ENCODE peak calls at places on chromosomes 5 and 9, in ten cellular contexts. One of them, this sample, is unnamed.

GRCh38 chr9:116027511-116027910 is 126.1 kb upstream of the PAPPA start:
- DNase-seq in heart right ventricle: no peak
- DNase-seq in IMR-90: peak; percentile 92
- DNase-seq in HepG2: no peak
- DNase-seq in lower lobe of right lung: no peak
- DNase-seq in A549: peak; percentile 51
- DNase-seq in body of pancreas: no peak
- DNase-seq in fibroblast of lung: peak; percentile 92
- DNase-seq in tibial artery: no peak
- DNase-seq in RWPE1: peak; percentile 46
- DNase-seq in this sample: no peak

GRCh38 chr9:4855861-4856260 is 63.1 kb downstream of the RCL1 start:
- DNase-seq in heart right ventricle: no peak
- DNase-seq in IMR-90: peak; percentile 78
- DNase-seq in HepG2: no peak
- DNase-seq in lower lobe of right lung: no peak
- DNase-seq in A549: no peak
- DNase-seq in body of pancreas: peak; percentile 17
- DNase-seq in fibroblast of lung: peak; percentile 80
- DNase-seq in tibial artery: peak; percentile 85
- DNase-seq in RWPE1: no peak
- DNase-seq in this sample: no peak

GRCh38 chr9:7770102-7770501 is 29.5 kb downstream of the DMAC1 start:
- DNase-seq in heart right ventricle: no peak
- DNase-seq in IMR-90: no peak
- DNase-seq in HepG2: no peak
- DNase-seq in lower lobe of right lung: no peak
- DNase-seq in A549: no peak
- DNase-seq in body of pancreas: no peak
- DNase-seq in fibroblast of lung: no peak
- DNase-seq in tibial artery: no peak
- DNase-seq in RWPE1: no peak
- DNase-seq in this sample: no peak

GRCh38 chr5:112720576-112720975 is 17.1 kb upstream of the APC start:
- DNase-seq in heart right ventricle: no peak
- DNase-seq in IMR-90: no peak
- DNase-seq in HepG2: no peak
- DNase-seq in lower lobe of right lung: no peak
- DNase-seq in A549: no peak
- DNase-seq in body of pancreas: no peak
- DNase-seq in fibroblast of lung: no peak
- DNase-seq in tibial artery: no peak
- DNase-seq in RWPE1: no peak
- DNase-seq in this sample: no peak

GRCh38 chr5:81884871-81885270 is 87.0 kb upstream of the ATG10 start:
- DNase-seq in heart right ventricle: no peak
- DNase-seq in IMR-90: no peak
- DNase-seq in HepG2: no peak
- DNase-seq in lower lobe of right lung: no peak
- DNase-seq in A549: no peak
- DNase-seq in body of pancreas: no peak
- DNase-seq in fibroblast of lung: no peak
- DNase-seq in tibial artery: no peak
- DNase-seq in RWPE1: no peak
- DNase-seq in this sample: no peak

GRCh38 chr5:133228316-133228715 is 176.5 kb downstream of the HSPA4 start:
- DNase-seq in heart right ventricle: no peak
- DNase-seq in IMR-90: no peak
- DNase-seq in HepG2: no peak
- DNase-seq in lower lobe of right lung: no peak
- DNase-seq in A549: no peak
- DNase-seq in body of pancreas: no peak
- DNase-seq in fibroblast of lung: no peak
- DNase-seq in tibial artery: no peak
- DNase-seq in RWPE1: peak; percentile 93
- DNase-seq in this sample: no peak

GRCh38 chr5:15796557-15796956 is 296.6 kb downstream of the FBXL7 start:
- DNase-seq in heart right ventricle: no peak
- DNase-seq in IMR-90: no peak
- DNase-seq in HepG2: no peak
- DNase-seq in lower lobe of right lung: no peak
- DNase-seq in A549: no peak
- DNase-seq in body of pancreas: no peak
- DNase-seq in fibroblast of lung: no peak
- DNase-seq in tibial artery: no peak
- DNase-seq in RWPE1: no peak
- DNase-seq in this sample: no peak

GRCh38 chr9:89722712-89723111 is 117.9 kb downstream of the GADD45G start:
- DNase-seq in heart right ventricle: no peak
- DNase-seq in IMR-90: no peak
- DNase-seq in HepG2: no peak
- DNase-seq in lower lobe of right lung: no peak
- DNase-seq in A549: no peak
- DNase-seq in body of pancreas: no peak
- DNase-seq in fibroblast of lung: no peak
- DNase-seq in tibial artery: no peak
- DNase-seq in RWPE1: no peak
- DNase-seq in this sample: no peak

GRCh38 chr9:98839724-98840123 is 32.3 kb downstream of the GALNT12 start:
- DNase-seq in heart right ventricle: no peak
- DNase-seq in IMR-90: no peak
- DNase-seq in HepG2: no peak
- DNase-seq in lower lobe of right lung: no peak
- DNase-seq in A549: no peak
- DNase-seq in body of pancreas: no peak
- DNase-seq in fibroblast of lung: no peak
- DNase-seq in tibial artery: no peak
- DNase-seq in RWPE1: no peak
- DNase-seq in this sample: no peak

GRCh38 chr9:134227451-134228411 is 63.4 kb upstream of the RNU6ATAC start:
- DNase-seq in heart right ventricle: no peak
- DNase-seq in IMR-90: no peak
- DNase-seq in HepG2: no peak
- DNase-seq in lower lobe of right lung: no peak
- DNase-seq in A549: no peak
- DNase-seq in body of pancreas: no peak
- DNase-seq in fibroblast of lung: no peak
- DNase-seq in tibial artery: no peak
- DNase-seq in RWPE1: no peak
- DNase-seq in this sample: no peak

GRCh38 chr5:168575391-168576372 is 3.5 kb downstream of the PANK3 start:
- DNase-seq in heart right ventricle: no peak
- DNase-seq in IMR-90: peak; percentile 3
- DNase-seq in HepG2: no peak
- DNase-seq in lower lobe of right lung: no peak
- DNase-seq in A549: no peak
- DNase-seq in body of pancreas: no peak
- DNase-seq in fibroblast of lung: no peak
- DNase-seq in tibial artery: no peak
- DNase-seq in RWPE1: no peak
- DNase-seq in this sample: no peak

GRCh38 chr9:87285183-87285582 is 212.5 kb upstream of the DAPK1 start:
- DNase-seq in heart right ventricle: no peak
- DNase-seq in IMR-90: peak; percentile 23
- DNase-seq in HepG2: no peak
- DNase-seq in lower lobe of right lung: no peak
- DNase-seq in A549: no peak
- DNase-seq in body of pancreas: peak; percentile 31
- DNase-seq in fibroblast of lung: no peak
- DNase-seq in tibial artery: no peak
- DNase-seq in RWPE1: no peak
- DNase-seq in this sample: no peak

GRCh38 chr9:97293207-97293721 is 14.2 kb upstream of the CCDC180 start:
- DNase-seq in heart right ventricle: peak; percentile 55
- DNase-seq in IMR-90: peak; percentile 27
- DNase-seq in HepG2: peak; percentile 92
- DNase-seq in lower lobe of right lung: no peak
- DNase-seq in A549: no peak
- DNase-seq in body of pancreas: peak; percentile 19
- DNase-seq in fibroblast of lung: peak; percentile 39
- DNase-seq in tibial artery: no peak
- DNase-seq in RWPE1: no peak
- DNase-seq in this sample: no peak

GRCh38 chr9:76580832-76581231 is 121.8 kb downstream of the GCNT1 start:
- DNase-seq in heart right ventricle: no peak
- DNase-seq in IMR-90: no peak
- DNase-seq in HepG2: no peak
- DNase-seq in lower lobe of right lung: no peak
- DNase-seq in A549: no peak
- DNase-seq in body of pancreas: no peak
- DNase-seq in fibroblast of lung: no peak
- DNase-seq in tibial artery: no peak
- DNase-seq in RWPE1: no peak
- DNase-seq in this sample: no peak

GRCh38 chr9:76576344-76576743 is 117.4 kb downstream of the GCNT1 start:
- DNase-seq in heart right ventricle: no peak
- DNase-seq in IMR-90: peak; percentile 66
- DNase-seq in HepG2: no peak
- DNase-seq in lower lobe of right lung: peak; percentile 57
- DNase-seq in A549: no peak
- DNase-seq in body of pancreas: peak; percentile 67
- DNase-seq in fibroblast of lung: peak; percentile 70
- DNase-seq in tibial artery: no peak
- DNase-seq in RWPE1: no peak
- DNase-seq in this sample: peak; percentile 20

GRCh38 chr9:76583256-76583655 is 124.3 kb downstream of the GCNT1 start:
- DNase-seq in heart right ventricle: no peak
- DNase-seq in IMR-90: no peak
- DNase-seq in HepG2: no peak
- DNase-seq in lower lobe of right lung: no peak
- DNase-seq in A549: no peak
- DNase-seq in body of pancreas: no peak
- DNase-seq in fibroblast of lung: no peak
- DNase-seq in tibial artery: no peak
- DNase-seq in RWPE1: no peak
- DNase-seq in this sample: no peak

GRCh38 chr9:76581752-76582151 is 122.8 kb downstream of the GCNT1 start:
- DNase-seq in heart right ventricle: no peak
- DNase-seq in IMR-90: no peak
- DNase-seq in HepG2: no peak
- DNase-seq in lower lobe of right lung: no peak
- DNase-seq in A549: no peak
- DNase-seq in body of pancreas: peak; percentile 59
- DNase-seq in fibroblast of lung: no peak
- DNase-seq in tibial artery: no peak
- DNase-seq in RWPE1: no peak
- DNase-seq in this sample: no peak

GRCh38 chr9:76580188-76580587 is 121.2 kb downstream of the GCNT1 start:
- DNase-seq in heart right ventricle: no peak
- DNase-seq in IMR-90: no peak
- DNase-seq in HepG2: no peak
- DNase-seq in lower lobe of right lung: no peak
- DNase-seq in A549: no peak
- DNase-seq in body of pancreas: no peak
- DNase-seq in fibroblast of lung: no peak
- DNase-seq in tibial artery: no peak
- DNase-seq in RWPE1: no peak
- DNase-seq in this sample: no peak
- H3K27ac ChIP-seq in heart right ventricle: no peak overlapping the region
- H3K27ac ChIP-seq in IMR-90: no peak overlapping the region
- H3K27ac ChIP-seq in HepG2: no peak overlapping the region
- H3K27ac ChIP-seq in lower lobe of right lung: no peak overlapping the region
- H3K27ac ChIP-seq in A549: no peak overlapping the region
- H3K27ac ChIP-seq in body of pancreas: no peak overlapping the region
- H3K27ac ChIP-seq in fibroblast of lung: no peak overlapping the region
- H3K27ac ChIP-seq in tibial artery: no peak overlapping the region
- H3K27ac ChIP-seq in RWPE1: no peak overlapping the region
- H3K27ac ChIP-seq in this sample: no peak overlapping the region

DNA sequence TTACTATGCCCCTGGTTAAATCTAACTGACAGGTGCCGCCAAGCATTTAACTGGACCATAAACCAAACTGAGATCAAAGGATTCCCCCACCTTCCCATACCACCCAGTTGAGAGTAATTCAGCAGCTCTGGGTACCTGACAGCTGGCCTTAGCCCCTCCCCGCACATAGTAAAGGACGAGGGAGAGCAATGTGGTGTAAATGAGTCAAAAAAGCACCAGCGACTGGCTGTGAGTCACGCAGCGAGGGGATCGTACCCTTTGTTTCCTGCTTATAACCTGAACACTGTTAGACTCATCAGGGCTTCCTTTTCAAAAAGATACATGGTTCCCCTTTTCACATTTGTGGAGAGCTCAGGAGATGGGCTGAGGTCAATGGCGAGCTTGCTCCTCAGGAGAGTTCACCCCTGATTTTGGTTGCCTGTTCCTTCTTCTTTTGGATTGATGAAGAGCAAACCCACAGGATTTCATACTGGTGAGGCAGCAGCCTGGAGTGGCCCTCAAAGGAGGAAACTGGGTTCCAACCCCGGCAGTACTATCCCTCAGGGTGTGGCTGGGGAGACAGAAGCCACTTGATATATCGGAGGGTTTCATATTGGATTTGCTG is 71.5 kb downstream of the ANKRD33B start:
- DNase-seq in heart right ventricle: no peak
- DNase-seq in IMR-90: peak; percentile 80
- DNase-seq in HepG2: no peak
- DNase-seq in lower lobe of right lung: no peak
- DNase-seq in A549: no peak
- DNase-seq in body of pancreas: peak; percentile 27
- DNase-seq in fibroblast of lung: peak; percentile 43
- DNase-seq in tibial artery: no peak
- DNase-seq in RWPE1: peak; percentile 87
- DNase-seq in this sample: no peak
- H3K27ac ChIP-seq in heart right ventricle: no peak overlapping the region
- H3K27ac ChIP-seq in IMR-90: no peak overlapping the region
- H3K27ac ChIP-seq in HepG2: no peak overlapping the region
- H3K27ac ChIP-seq in lower lobe of right lung: no peak overlapping the region
- H3K27ac ChIP-seq in A549: no peak overlapping the region
- H3K27ac ChIP-seq in body of pancreas: no peak overlapping the region
- H3K27ac ChIP-seq in fibroblast of lung: no peak overlapping the region
- H3K27ac ChIP-seq in tibial artery: no peak overlapping the region
- H3K27ac ChIP-seq in RWPE1: peak overlapping the region; percentile 0
- H3K27ac ChIP-seq in this sample: no peak overlapping the region

DNA sequence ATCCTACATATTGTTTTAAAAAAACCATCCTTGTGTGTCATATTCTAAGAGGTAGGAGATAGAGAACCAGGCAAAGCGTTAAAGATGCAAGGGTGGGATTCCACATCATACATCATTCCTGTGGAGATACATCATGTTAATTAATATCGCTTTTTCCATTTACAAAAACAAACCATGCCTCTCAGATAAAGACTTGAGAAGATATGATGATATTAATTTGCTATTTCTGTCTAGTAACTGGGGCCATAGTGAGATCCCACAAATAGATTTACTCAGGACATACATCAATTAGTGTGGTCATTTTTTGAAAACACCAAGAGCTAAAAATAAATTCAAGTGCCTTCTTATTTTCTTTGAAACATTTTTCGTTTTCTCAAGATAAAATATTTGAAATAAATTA is 165.4 kb upstream of the TARS1 start:
- DNase-seq in heart right ventricle: no peak
- DNase-seq in IMR-90: no peak
- DNase-seq in HepG2: no peak
- DNase-seq in lower lobe of right lung: no peak
- DNase-seq in A549: no peak
- DNase-seq in body of pancreas: no peak
- DNase-seq in fibroblast of lung: no peak
- DNase-seq in tibial artery: no peak
- DNase-seq in RWPE1: no peak
- DNase-seq in this sample: no peak
- H3K27ac ChIP-seq in heart right ventricle: no peak overlapping the region
- H3K27ac ChIP-seq in IMR-90: no peak overlapping the region
- H3K27ac ChIP-seq in HepG2: no peak overlapping the region
- H3K27ac ChIP-seq in lower lobe of right lung: no peak overlapping the region
- H3K27ac ChIP-seq in A549: no peak overlapping the region
- H3K27ac ChIP-seq in body of pancreas: no peak overlapping the region
- H3K27ac ChIP-seq in fibroblast of lung: no peak overlapping the region
- H3K27ac ChIP-seq in tibial artery: no peak overlapping the region
- H3K27ac ChIP-seq in RWPE1: no peak overlapping the region
- H3K27ac ChIP-seq in this sample: no peak overlapping the region

GRCh38 chr9:95463145-95464060 is 53.4 kb downstream of the PTCH1 start:
- DNase-seq in heart right ventricle: no peak
- DNase-seq in IMR-90: no peak
- DNase-seq in HepG2: no peak
- DNase-seq in lower lobe of right lung: no peak
- DNase-seq in A549: no peak
- DNase-seq in body of pancreas: no peak
- DNase-seq in fibroblast of lung: no peak
- DNase-seq in tibial artery: no peak
- DNase-seq in RWPE1: no peak
- DNase-seq in this sample: no peak
- H3K27ac ChIP-seq in heart right ventricle: peak overlapping the region; percentile 8
- H3K27ac ChIP-seq in IMR-90: peak overlapping the region; percentile 89
- H3K27ac ChIP-seq in HepG2: no peak overlapping the region
- H3K27ac ChIP-seq in lower lobe of right lung: peak overlapping the region; percentile 51
- H3K27ac ChIP-seq in A549: no peak overlapping the region
- H3K27ac ChIP-seq in body of pancreas: no peak overlapping the region
- H3K27ac ChIP-seq in fibroblast of lung: peak overlapping the region; percentile 45
- H3K27ac ChIP-seq in tibial artery: no peak overlapping the region
- H3K27ac ChIP-seq in RWPE1: peak overlapping the region; percentile 86
- H3K27ac ChIP-seq in this sample: no peak overlapping the region